ENCODE peak calls at places on chromosomes 5 and 9, in five cellular contexts. D, J, F, C and I are unnamed samples.

GRCh38 chr5:59342181-59342580 is 551.3 kb downstream of the PDE4D start:
- DNase-seq in D (no peak), J (no peak), F (no peak), C (no peak), I (no peak)

GRCh38 chr5:93359296-93359957 is 221.6 kb downstream of the NR2F1-AS1 start:
- DNase-seq in D (no peak), J (peak), F (peak), C (no peak), I (no peak)

GRCh38 chr5:44329716-44330115 is 59.5 kb downstream of the FGF10 start:
- DNase-seq in D (no peak), J (no peak), F (no peak), C (no peak), I (no peak)

GRCh38 chr5:87121315-87122170 is 146.1 kb upstream of the RASA1 start:
- DNase-seq in D (no peak), J (no peak), F (peak), C (peak), I (no peak)

GRCh38 chr9:101626295-101626694 is 31.5 kb upstream of the PPP3R2 start:
- DNase-seq in D (no peak), J (no peak), F (no peak), C (no peak), I (no peak)

GRCh38 chr5:100762995-100763394 is 140.1 kb downstream of the ST8SIA4 start:
- DNase-seq in D (no peak), J (no peak), F (no peak), C (no peak), I (no peak)

GRCh38 chr5:127650022-127650421 is 1.1 kb downstream of the CTXN3 start:
- DNase-seq in D (no peak), J (no peak), F (peak), C (no peak), I (no peak)

GRCh38 chr9:18756712-18757125 is 276.3 kb downstream of the SAXO1 start:
- DNase-seq in D (no peak), J (no peak), F (no peak), C (no peak), I (no peak)

GRCh38 chr5:168971100-168971499 is 329.8 kb downstream of the SLIT3 start:
- DNase-seq in D (no peak), J (no peak), F (no peak), C (no peak), I (no peak)

GRCh38 chr9:134709512-134710270 is 68.1 kb downstream of the COL5A1 start:
- DNase-seq in D (no peak), J (no peak), F (peak), C (no peak), I (no peak)

GRCh38 chr5:18546570-18546969 is 912.3 kb downstream of the TAF11L14 start:
- DNase-seq in D (no peak), J (no peak), F (no peak), C (no peak), I (no peak)

GRCh38 chr5:5271606-5272321 is 131.6 kb downstream of the ADAMTS16 start:
- DNase-seq in D (no peak), J (no peak), F (peak), C (no peak), I (no peak)

GRCh38 chr5:90803891-90804290 is 245.3 kb downstream of the ADGRV1 start:
- DNase-seq in D (no peak), J (peak), F (no peak), C (no peak), I (no peak)

GRCh38 chr5:1930501-1930879 is 47.8 kb upstream of the IRX4 start:
- DNase-seq in D (no peak), J (no peak), F (no peak), C (no peak), I (no peak)

GRCh38 chr9:76311576-76311975 is 82.7 kb downstream of the RFK start:
- DNase-seq in D (no peak), J (no peak), F (no peak), C (no peak), I (no peak)

GRCh38 chr5:173625686-173626500 is 9.4 kb upstream of the BOD1 start:
- DNase-seq in D (no peak), J (no peak), F (no peak), C (no peak), I (no peak)

GRCh38 chr5:652023-652515 is 39.9 kb downstream of the CEP72 start:
- DNase-seq in D (no peak), J (no peak), F (no peak), C (no peak), I (no peak)

GRCh38 chr9:128774804-128775203 is 3.1 kb upstream of the ZER1 start:
- DNase-seq in D (no peak), J (no peak), F (no peak), C (no peak), I (no peak)

GRCh38 chr5:140753561-140753960 is 32.4 kb upstream of the PCDHA1 start:
- DNase-seq in D (no peak), J (no peak), F (no peak), C (no peak), I (no peak)

GRCh38 chr5:129216001-129216400 is 121.5 kb downstream of the ISOC1 start:
- DNase-seq in D (no peak), J (no peak), F (no peak), C (no peak), I (no peak)

GRCh38 chr5:72397836-72398235 is 77.7 kb downstream of the PTCD2 start:
- DNase-seq in D (no peak), J (no peak), F (no peak), C (no peak), I (no peak)

GRCh38 chr9:133187561-133188005 is 21.5 kb downstream of the OBP2B start:
- DNase-seq in D (no peak), J (no peak), F (no peak), C (no peak), I (no peak)

GRCh38 chr9:83554278-83554677 is 16.1 kb upstream of the FRMD3 start:
- DNase-seq in D (no peak), J (no peak), F (no peak), C (no peak), I (no peak)

GRCh38 chr5:58056546-58056945 is 403.3 kb downstream of the PLK2 start:
- DNase-seq in D (no peak), J (no peak), F (peak), C (no peak), I (no peak)

GRCh38 chr5:154318691-154319090 is 127.1 kb upstream of the SAP30L start:
- DNase-seq in D (no peak), J (no peak), F (no peak), C (no peak), I (no peak)

GRCh38 chr5:69212022-69212421 is 22.6 kb downstream of the CENPH start:
- DNase-seq in D (no peak), J (no peak), F (no peak), C (no peak), I (no peak)